ENCODE peak calls at places on chromosomes 4 and X, in nine cellular contexts. P is lung; X is NCI-H510A treated with DMSO at 0.1 percent for 48 hours; V is NCI-H774; H is neural crest cell; Z is OCI-M1; N is SHP77; K is effector CD4-positive, alpha-beta T cell; S is iris pigment epithelial cell. R is an unnamed sample.

GRCh38 chrX:47831788-47832187 is 4.9 kb upstream of the ZNF81 start:
- DNase-seq in P (peak), X (peak), V (peak), H (peak), Z (peak), N (peak), K (peak), S (peak), R (peak)

GRCh38 chrX:50903387-50904027 is 7.0 kb upstream of the BMP15 start:
- DNase-seq in P (no peak), X (no peak), V (no peak), H (peak), Z (peak), N (peak), K (no peak), S (peak), R (no peak)

GRCh38 chr4:19005211-19005610 is 983.7 kb upstream of the LCORL start:
- DNase-seq in P (no peak), X (no peak), V (no peak), H (no peak), Z (no peak), N (no peak), K (no peak), S (peak), R (peak)

GRCh38 chrX:1249101-1249887 is 19.3 kb upstream of the CSF2RA start:
- DNase-seq in P (peak), X (no peak), V (no peak), H (peak), Z (no peak), N (no peak), K (no peak), S (peak), R (peak)

GRCh38 chrX:113929004-113929403 is 654.9 kb upstream of the HTR2C start:
- DNase-seq in P (peak), X (peak), V (peak), H (peak), Z (peak), N (peak), K (no peak), S (peak), R (peak)

GRCh38 chrX:9465380-9466114 is 689 bp downstream of the TBL1X start:
- DNase-seq in P (no peak), X (no peak), V (no peak), H (peak), Z (peak), N (no peak), K (peak), S (no peak), R (no peak)

GRCh38 chrX:37745835-37746234 is 34.0 kb upstream of the CYBB start:
- DNase-seq in P (no peak), X (no peak), V (no peak), H (no peak), Z (no peak), N (no peak), K (no peak), S (no peak), R (no peak)

GRCh38 chr4:1478766-1479355 is 72.6 kb upstream of the NKX1-1 start:
- DNase-seq in P (no peak), X (no peak), V (no peak), H (no peak), Z (no peak), N (no peak), K (no peak), S (no peak), R (no peak)

GRCh38 chr4:11214281-11214680 is 214.4 kb downstream of the HS3ST1 start:
- DNase-seq in P (no peak), X (no peak), V (no peak), H (no peak), Z (no peak), N (no peak), K (no peak), S (no peak), R (no peak)

GRCh38 chrX:11334165-11334564 is 41.0 kb downstream of the AMELX start:
- DNase-seq in P (no peak), X (no peak), V (no peak), H (no peak), Z (peak), N (no peak), K (no peak), S (no peak), R (no peak)

GRCh38 chr4:150402968-150403367 is 179.0 kb upstream of the MAB21L2 start:
- DNase-seq in P (no peak), X (peak), V (peak), H (no peak), Z (peak), N (peak), K (no peak), S (peak), R (no peak)

GRCh38 chr4:184450743-184451142 is 23.6 kb downstream of the IRF2 start:
- DNase-seq in P (no peak), X (no peak), V (no peak), H (no peak), Z (no peak), N (no peak), K (no peak), S (no peak), R (no peak)

GRCh38 chr4:52588771-52589591 is 70.1 kb downstream of the USP46 start:
- DNase-seq in P (no peak), X (no peak), V (no peak), H (no peak), Z (peak), N (no peak), K (peak), S (peak), R (no peak)

GRCh38 chrX:128634754-128635153 is 582.6 kb upstream of the ACTRT1 start:
- DNase-seq in P (no peak), X (no peak), V (no peak), H (no peak), Z (no peak), N (no peak), K (no peak), S (no peak), R (no peak)

GRCh38 chr4:163404570-163404969 is 60.9 kb downstream of the NPY5R start:
- DNase-seq in P (no peak), X (no peak), V (no peak), H (no peak), Z (no peak), N (no peak), K (no peak), S (peak), R (no peak)

GRCh38 chr4:18203936-18204335 is 182.4 kb upstream of the LCORL start:
- DNase-seq in P (no peak), X (no peak), V (no peak), H (no peak), Z (no peak), N (no peak), K (no peak), S (no peak), R (no peak)

GRCh38 chrX:101417981-101418841 is 10.2 kb downstream of the HNRNPH2 start:
- DNase-seq in P (peak), X (peak), V (no peak), H (peak), Z (no peak), N (peak), K (peak), S (peak), R (no peak)

GRCh38 chr4:142044271-142044670 is 407.9 kb downstream of the IL15 start:
- DNase-seq in P (no peak), X (no peak), V (no peak), H (no peak), Z (no peak), N (no peak), K (no peak), S (no peak), R (no peak)

GRCh38 chr4:48739560-48740019 is 40.5 kb downstream of the FRYL start:
- DNase-seq in P (no peak), X (no peak), V (no peak), H (no peak), Z (peak), N (no peak), K (no peak), S (peak), R (no peak)

GRCh38 chr4:160299608-160300007 is 1196.7 kb downstream of the RAPGEF2 start:
- DNase-seq in P (no peak), X (no peak), V (no peak), H (no peak), Z (peak), N (no peak), K (no peak), S (no peak), R (no peak)

GRCh38 chr4:158193171-158193749 is 17.0 kb upstream of the TMEM144 start:
- DNase-seq in P (no peak), X (peak), V (peak), H (no peak), Z (peak), N (no peak), K (no peak), S (peak), R (peak)

GRCh38 chr4:147110968-147111367 is 165.3 kb upstream of the TTC29 start:
- DNase-seq in P (no peak), X (no peak), V (no peak), H (no peak), Z (peak), N (no peak), K (no peak), S (peak), R (no peak)

GRCh38 chrX:64230123-64230970 is at the start of gene ASB12:
- DNase-seq in P (no peak), X (no peak), V (no peak), H (no peak), Z (no peak), N (no peak), K (no peak), S (no peak), R (no peak)

GRCh38 chrX:117196481-117196880 is 733.7 kb upstream of the CT83 start:
- DNase-seq in P (no peak), X (no peak), V (no peak), H (no peak), Z (no peak), N (no peak), K (no peak), S (no peak), R (no peak)

R was measured in HTR-8/SVneo.